ENCODE peak calls at places on chromosomes 2 and 18, in eight cellular contexts. T is CD8-positive, alpha-beta T cell; W is iPS DF 6.9; D is lung; V is astrocyte; S is effector memory CD4-positive, alpha-beta T cell; E is right lobe of liver; R is PC-9. H is an unnamed sample.
A peak's percentile ranks its signal among the peaks of the same experiment; 100 is the strongest.

GRCh38 chr2:185658766-185659165 is 79.8 kb upstream of the FSIP2 start:
- DNase-seq in T (no peak), W (no peak), D (no peak), V (no peak), S (no peak), E (no peak), R (no peak), H (no peak)

GRCh38 chr2:239951117-239951734 is 73.9 kb downstream of the NDUFA10 start:
- DNase-seq in T (no peak), W (no peak), D (no peak), V (no peak), S (no peak), E (no peak), R (no peak), H (no peak)

GRCh38 chr2:69715964-69716363 is 26.0 kb upstream of the ANXA4 start:
- DNase-seq in T (no peak), W (no peak), D (no peak), V (peak; percentile 88), S (no peak), E (no peak), R (no peak), H (no peak)

GRCh38 chr2:47128705-47129104 is 26.4 kb downstream of the STPG4 start:
- DNase-seq in T (no peak), W (no peak), D (no peak), V (no peak), S (no peak), E (no peak), R (no peak), H (no peak)

GRCh38 chr2:60818272-60818671 is 62.2 kb downstream of the PAPOLG start:
- DNase-seq in T (no peak), W (no peak), D (no peak), V (no peak), S (no peak), E (no peak), R (no peak), H (no peak)

GRCh38 chr18:61851940-61852451 is 40.8 kb downstream of the RNF152 start:
- DNase-seq in T (no peak), W (no peak), D (no peak), V (peak; percentile 43), S (no peak), E (no peak), R (no peak), H (no peak)

GRCh38 chr2:124187948-124188347 is 162.9 kb downstream of the CNTNAP5 start:
- DNase-seq in T (no peak), W (no peak), D (no peak), V (no peak), S (no peak), E (no peak), R (no peak), H (no peak)

GRCh38 chr2:173457366-173457765 is 102.7 kb downstream of the CDCA7 start:
- DNase-seq in T (no peak), W (no peak), D (no peak), V (no peak), S (no peak), E (no peak), R (no peak), H (no peak)

GRCh38 chr2:233210843-233211600 is 40.5 kb upstream of the ATG16L1 start:
- DNase-seq in T (no peak), W (no peak), D (peak; percentile 86), V (peak; percentile 88), S (no peak), E (no peak), R (peak; percentile 97), H (peak; percentile 81)

GRCh38 chr18:36284671-36285295 is 12.7 kb upstream of the FHOD3 start:
- DNase-seq in T (no peak), W (no peak), D (no peak), V (peak; percentile 40), S (peak; percentile 31), E (no peak), R (peak; percentile 11), H (peak; percentile 16)

GRCh38 chr2:58604096-58604495 is 363.0 kb upstream of the FANCL start:
- DNase-seq in T (no peak), W (no peak), D (no peak), V (no peak), S (no peak), E (no peak), R (no peak), H (no peak)

GRCh38 chr2:15730545-15731212 is 139.0 kb downstream of the DDX1 start:
- DNase-seq in T (no peak), W (no peak), D (peak; percentile 86), V (peak; percentile 95), S (no peak), E (peak; percentile 95), R (peak; percentile 84), H (no peak)

GRCh38 chr18:59927246-59927825 is 27.5 kb downstream of the PMAIP1 start:
- DNase-seq in T (no peak), W (no peak), D (no peak), V (peak; percentile 77), S (no peak), E (no peak), R (no peak), H (no peak)

GRCh38 chr18:24935896-24936295 is 416.1 kb downstream of the ZNF521 start:
- DNase-seq in T (no peak), W (no peak), D (no peak), V (no peak), S (no peak), E (no peak), R (no peak), H (no peak)

GRCh38 chr2:80281083-80281482 is 23.5 kb downstream of the LRRTM1 start:
- DNase-seq in T (no peak), W (no peak), D (no peak), V (no peak), S (no peak), E (no peak), R (no peak), H (no peak)

GRCh38 chr18:13823707-13824395 is at the start of gene MC5R:
- DNase-seq in T (peak; percentile 45), W (no peak), D (peak; percentile 48), V (peak; percentile 4), S (peak; percentile 45), E (peak; percentile 72), R (peak; percentile 53), H (no peak)

GRCh38 chr2:42843131-42843530 is 50.7 kb upstream of the HAAO start:
- DNase-seq in T (no peak), W (no peak), D (no peak), V (no peak), S (no peak), E (no peak), R (no peak), H (no peak)

GRCh38 chr18:79988925-79989361 is 580 bp upstream of the TXNL4A start:
- DNase-seq in T (no peak), W (no peak), D (no peak), V (peak; percentile 44), S (no peak), E (no peak), R (peak; percentile 32), H (no peak)

GRCh38 chr2:5070257-5070656 is 621.9 kb upstream of the SOX11 start:
- DNase-seq in T (no peak), W (no peak), D (no peak), V (no peak), S (no peak), E (no peak), R (no peak), H (no peak)

DNA sequence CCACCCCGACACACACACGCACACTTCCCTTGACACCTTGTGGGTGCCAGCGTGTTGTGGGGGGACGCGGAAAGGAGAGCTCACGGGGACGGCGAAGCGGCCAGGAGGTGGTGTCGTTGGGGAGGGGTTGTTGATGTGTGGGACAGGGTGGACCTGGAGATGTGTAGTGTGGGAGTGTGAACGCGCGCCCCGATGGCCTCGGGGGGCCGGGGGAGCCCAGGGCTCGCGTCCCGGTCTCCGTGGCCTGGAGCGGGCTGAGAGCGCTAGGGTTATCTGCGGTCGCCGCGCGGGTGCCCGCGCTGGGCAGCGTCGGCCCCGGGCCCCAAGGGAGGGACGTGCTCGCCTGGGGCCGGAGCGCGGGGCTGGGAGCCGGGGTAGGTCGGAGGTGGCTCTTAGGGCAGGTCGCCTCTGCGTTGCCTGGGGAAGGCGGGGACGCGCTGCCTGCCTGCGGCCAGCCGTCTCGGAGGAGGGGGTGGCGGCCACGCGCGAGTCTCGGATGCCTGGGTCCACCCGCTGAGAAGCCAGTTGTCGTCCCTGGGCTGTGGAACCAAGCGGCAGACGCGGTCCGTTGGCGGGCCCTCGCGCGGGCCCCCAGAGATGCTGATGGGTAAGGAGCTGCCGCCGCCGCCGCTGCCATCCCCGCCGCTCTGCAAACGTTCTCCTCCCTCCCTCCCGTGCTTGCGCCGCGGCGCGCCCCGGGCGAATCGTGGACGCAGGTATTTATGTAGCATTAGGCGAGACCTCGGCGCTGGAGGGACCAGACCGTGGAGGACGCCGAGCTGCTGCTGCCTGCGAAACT is 1.6 kb downstream of the KLHL29 start:
- DNase-seq in T (no peak), W (no peak), D (no peak), V (peak; percentile 10), S (no peak), E (peak; percentile 57), R (peak; percentile 15), H (no peak)
- H3K27ac ChIP-seq in T (no peak overlapping the region), W (no peak overlapping the region), D (no peak overlapping the region), V (no peak overlapping the region), S (no peak overlapping the region), E (no peak overlapping the region), R (no peak overlapping the region), H (no peak overlapping the region)

DNA sequence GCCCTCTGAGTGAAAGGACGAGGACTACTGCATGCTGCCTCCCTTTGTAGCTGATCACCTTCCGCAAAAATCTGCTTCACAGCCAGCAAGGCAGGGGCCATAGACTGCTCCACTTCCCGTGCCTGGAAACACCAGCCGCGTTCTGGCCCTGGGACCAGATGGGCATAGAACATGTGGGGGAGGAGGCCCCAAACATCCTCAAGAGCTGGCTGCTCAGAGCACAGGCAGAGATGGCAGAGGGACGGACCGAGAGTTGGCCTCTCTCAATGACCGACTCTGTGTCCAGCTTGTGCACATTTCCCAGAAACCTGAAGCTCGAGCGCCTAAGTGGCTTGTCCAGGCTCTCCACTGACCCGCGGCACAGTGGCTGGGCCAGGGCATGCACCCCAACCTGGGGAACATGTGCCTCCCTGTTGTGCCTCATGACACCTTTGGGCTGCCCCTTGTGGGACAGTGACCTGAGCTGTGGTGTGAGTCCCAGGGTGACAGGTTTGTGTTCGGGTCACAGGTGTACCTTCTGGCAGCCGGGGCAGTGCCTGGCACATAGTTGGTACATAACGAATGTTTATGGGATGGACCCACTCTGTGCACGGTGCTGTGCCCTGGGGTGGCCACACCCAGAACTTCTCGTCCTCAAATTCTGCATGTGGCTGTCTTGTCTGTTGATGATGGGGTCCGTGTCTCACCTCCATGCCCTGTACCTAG is 9.2 kb downstream of the KCNF1 start:
- DNase-seq in T (no peak), W (no peak), D (no peak), V (no peak), S (no peak), E (no peak), R (no peak), H (no peak)
- H3K27ac ChIP-seq in T (no peak overlapping the region), W (no peak overlapping the region), D (no peak overlapping the region), V (no peak overlapping the region), S (no peak overlapping the region), E (no peak overlapping the region), R (no peak overlapping the region), H (no peak overlapping the region)

GRCh38 chr18:22175326-22175725 is 5.9 kb downstream of the GATA6 start:
- DNase-seq in T (no peak), W (no peak), D (no peak), V (no peak), S (no peak), E (no peak), R (no peak), H (no peak)
- H3K27ac ChIP-seq in T (no peak overlapping the region), W (no peak overlapping the region), D (no peak overlapping the region), V (no peak overlapping the region), S (no peak overlapping the region), E (peak overlapping the region; percentile 4), R (no peak overlapping the region), H (no peak overlapping the region)

GRCh38 chr18:31596081-31596872 is 4.6 kb downstream of the TTR start:
- DNase-seq in T (no peak), W (no peak), D (no peak), V (peak; percentile 46), S (no peak), E (no peak), R (no peak), H (no peak)
- H3K27ac ChIP-seq in T (no peak overlapping the region), W (no peak overlapping the region), D (no peak overlapping the region), V (peak overlapping the region; percentile 38), S (no peak overlapping the region), E (no peak overlapping the region), R (no peak overlapping the region), H (no peak overlapping the region)